ENCODE peak calls at places on chromosomes 3 and 15, in six cellular contexts. L is ovary, D is aorta, O is uterus, M is endodermal cell, G is cardiac muscle cell. V is an unnamed sample. For H3K4me1 and H3K27me3, the result is how much of the 10 kb centered on the place peaks cover.

GRCh38 chr3:45010718-45011355 is 15.3 kb upstream of the CLEC3B start:
- DNase-seq in L (no peak), O (no peak), G (peak), D (no peak), M (no peak), V (no peak)

GRCh38 chr3:105781871-105782270 is 86.9 kb downstream of the CBLB start:
- DNase-seq in O (no peak), L (no peak), G (peak), D (no peak), M (no peak), V (no peak)

GRCh38 chr3:171811059-171811912 is 1.0 kb upstream of the PLD1 start:
- DNase-seq in D (no peak), L (peak), G (peak), O (peak), M (no peak), V (no peak)

GRCh38 chr3:13420817-13421755 is 964 bp upstream of the NUP210 start:
- DNase-seq in D (peak), O (no peak), G (no peak), L (no peak), M (peak), V (peak)

GRCh38 chr3:159643406-159643805 is 345.2 kb upstream of the IL12A start:
- DNase-seq in O (no peak), D (no peak), L (no peak), M (no peak), G (no peak), V (no peak)

GRCh38 chr3:81816473-81817260 is 55.2 kb upstream of the GBE1 start:
- DNase-seq in G (peak), D (no peak), O (no peak), L (no peak), M (no peak), V (no peak)

GRCh38 chr15:94070341-94071275 is 160.8 kb upstream of the MCTP2 start:
- DNase-seq in D (no peak), O (peak), G (no peak), L (no peak), M (peak), V (peak)

GRCh38 chr3:189169728-189170127 is 2.0 kb upstream of the TPRG1 start:
- DNase-seq in L (no peak), D (no peak), G (no peak), M (peak), O (no peak), V (no peak)

GRCh38 chr3:162892921-162893793 is 1396.5 kb downstream of the OTOL1 start:
- DNase-seq in O (no peak), G (no peak), L (no peak), D (no peak), M (no peak), V (no peak)

GRCh38 chr3:49013113-49013737 is 5.2 kb downstream of the DALRD3 start:
- DNase-seq in L (no peak), D (no peak), M (peak), O (no peak), G (no peak), V (no peak)

GRCh38 chr3:47854720-47855455 is 52.0 kb downstream of the DHX30 start:
- DNase-seq in O (no peak), D (no peak), L (no peak), M (no peak), G (no peak), V (no peak)

GRCh38 chr3:195711813-195712534 is 8.8 kb upstream of the MUC20 start:
- DNase-seq in M (peak), L (no peak), D (peak), O (no peak), G (no peak), V (no peak)

GRCh38 chr3:32951410-32951811 is at the start of gene CCR4:
- DNase-seq in D (no peak), M (no peak), G (peak), O (no peak), L (no peak), V (no peak)

GRCh38 chr3:12686096-12686495 is 22.2 kb upstream of the RAF1 start:
- DNase-seq in G (no peak), L (no peak), O (no peak), D (no peak), M (no peak), V (no peak)

GRCh38 chr3:61591300-61591699 is 29.9 kb downstream of the PTPRG start:
- DNase-seq in L (no peak), G (no peak), D (no peak), M (no peak), O (no peak), V (no peak)

GRCh38 chr15:41466711-41467110 is 27.0 kb upstream of the ITPKA start:
- DNase-seq in O (no peak), D (no peak), M (no peak), G (no peak), L (no peak), V (no peak)

GRCh38 chr3:95354494-95354893 is 1291.6 kb downstream of the NSUN3 start:
- DNase-seq in D (no peak), O (no peak), L (no peak), G (no peak), M (no peak), V (no peak)

GRCh38 chr15:77796046-77796729 is 163.5 kb upstream of the LINGO1 start:
- DNase-seq in D (no peak), O (no peak), G (no peak), M (no peak), L (no peak), V (no peak)

GRCh38 chr3:9503283-9503682 is 50.3 kb downstream of the LHFPL4 start:
- DNase-seq in M (peak), L (peak), O (peak), D (no peak), G (peak), V (peak)

GRCh38 chr3:53191836-53192480 is 30.9 kb downstream of the PRKCD start:
- DNase-seq in D (no peak), G (no peak), L (no peak), M (no peak), O (no peak), V (no peak)

GRCh38 chr3:98788651-98789050 is 25.5 kb downstream of the ST3GAL6 start:
- DNase-seq in O (no peak), M (no peak), L (no peak), D (no peak), G (peak), V (no peak)

GRCh38 chr3:43353393-43353792 is 67.1 kb downstream of the SNRK start:
- DNase-seq in L (no peak), D (no peak), M (no peak), O (no peak), G (no peak), V (no peak)

GRCh38 chr3:132255041-132255745 is 62.0 kb upstream of the ACP3 start:
- DNase-seq in G (peak), O (no peak), L (no peak), M (no peak), D (no peak), V (no peak)

GRCh38 chr3:161081675-161082462 is 23.3 kb downstream of the B3GALNT1 start:
- DNase-seq in G (peak), D (no peak), L (no peak), M (no peak), O (no peak), V (no peak)
- H3K4me1 ChIP-seq in G (under half), D (under half), L (under half), M (under half), O (under half), V (under half)

DNA sequence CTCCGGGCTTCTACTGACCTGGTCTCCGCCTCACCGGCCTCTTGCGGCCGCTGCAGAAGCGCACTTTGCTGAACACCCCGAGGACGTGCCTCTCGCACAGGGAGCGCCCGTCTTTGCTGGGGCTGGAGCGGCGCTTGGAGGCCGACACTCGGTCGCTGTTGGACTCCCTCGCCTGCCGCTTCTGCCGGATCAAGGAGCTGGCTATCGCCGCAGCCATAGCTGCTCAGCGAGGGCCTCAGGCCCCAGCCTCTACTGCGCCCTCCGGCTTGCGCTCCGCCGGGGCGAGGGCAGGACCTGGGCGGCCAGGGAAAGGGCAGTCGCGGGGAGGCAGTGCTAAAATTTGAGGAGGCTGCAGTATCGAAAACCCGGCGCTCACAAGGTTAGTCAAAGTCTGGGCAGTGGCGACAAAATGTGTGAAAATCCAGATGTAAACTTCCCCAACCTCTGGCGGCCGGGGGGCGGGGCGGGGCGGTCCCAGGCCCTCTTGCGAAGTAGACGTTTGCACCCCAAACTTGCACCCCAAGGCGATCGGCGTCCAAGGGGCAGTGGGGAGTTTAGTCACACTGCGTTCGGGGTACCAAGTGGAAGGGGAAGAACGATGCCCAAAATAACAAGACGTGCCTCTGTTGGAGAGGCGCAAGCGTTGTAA is 319.2 kb downstream of the FGF12 start:
- DNase-seq in L (no peak), G (peak), O (peak), M (peak), D (peak), V (peak)
- H3K27me3 ChIP-seq in L (under half), G (half or more), O (under half), M (under half), D (under half), V (under half)

GRCh38 chr15:66389098-66389858 is 2.6 kb downstream of the MAP2K1 start:
- DNase-seq in D (no peak), O (no peak), L (no peak), M (no peak), G (no peak), V (no peak)
- H3K4me1 ChIP-seq in D (under half), O (under half), L (under half), M (under half), G (under half), V (under half)

DNA sequence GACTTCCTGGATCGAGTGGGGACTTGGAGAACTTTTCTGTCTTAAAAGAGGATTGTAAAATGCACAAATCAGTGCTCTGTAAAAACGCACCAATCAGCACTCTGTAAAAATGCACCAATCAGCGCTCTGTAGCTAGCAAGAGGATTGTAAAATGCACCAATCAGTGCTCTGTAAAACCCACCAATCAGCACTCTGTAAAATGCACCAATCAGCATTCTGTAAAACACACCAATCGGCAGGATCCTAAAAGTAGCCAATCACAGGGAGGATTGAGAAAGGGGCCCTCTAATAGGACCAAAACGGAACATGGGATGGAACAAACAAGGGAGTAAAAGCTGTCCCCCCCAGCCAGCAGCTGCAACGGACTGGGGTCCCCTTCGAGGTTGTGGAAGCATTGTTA is 587.4 kb upstream of the ALCAM start:
- DNase-seq in M (no peak), G (no peak), D (no peak), O (no peak), L (no peak), V (peak)
- H3K27me3 ChIP-seq in M (under half), G (under half), D (under half), O (under half), L (under half), V (under half)

DNA sequence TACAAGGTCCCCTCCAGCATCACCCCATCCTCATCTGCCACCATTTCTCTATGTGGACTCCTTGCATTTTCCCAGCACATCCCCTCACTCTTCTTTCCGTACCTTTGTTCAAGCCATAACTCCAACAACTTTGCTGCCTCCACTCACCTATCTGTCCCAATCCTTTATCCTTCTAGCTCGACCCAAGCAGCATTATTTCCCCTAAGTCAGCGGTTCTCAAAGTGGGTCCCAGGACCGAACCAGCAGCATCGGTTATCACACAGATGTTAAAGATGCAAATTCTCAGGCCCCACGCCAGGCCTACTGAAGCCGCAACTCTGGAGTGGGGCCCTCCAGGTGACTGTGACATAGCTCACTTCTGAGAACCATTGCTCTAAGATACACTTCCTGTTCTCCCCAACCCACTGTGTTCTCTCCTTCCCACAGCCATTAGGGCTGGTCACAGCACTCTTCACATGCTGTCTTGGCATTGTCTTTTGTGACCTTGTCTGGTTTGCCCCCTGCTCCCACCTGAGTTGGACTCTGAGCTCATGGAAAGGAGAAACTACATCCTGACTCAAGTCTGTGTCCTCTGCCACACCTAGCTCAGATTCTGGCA is 56.2 kb downstream of the AAGAB start:
- DNase-seq in M (no peak), G (no peak), D (no peak), L (no peak), O (no peak), V (no peak)
- H3K4me1 ChIP-seq in M (under half), G (under half), D (under half), L (under half), O (under half), V (under half)

GRCh38 chr15:60620707-60621106 is 141.8 kb upstream of the ICE2 start:
- DNase-seq in D (peak), G (peak), L (peak), M (peak), O (peak), V (no peak)

GRCh38 chr15:60616147-60616546 is 137.2 kb upstream of the ICE2 start:
- DNase-seq in D (no peak), G (no peak), L (no peak), O (no peak), M (no peak), V (no peak)

GRCh38 chr15:60616628-60617027 is 137.7 kb upstream of the ICE2 start:
- DNase-seq in O (no peak), D (no peak), G (no peak), M (no peak), L (no peak), V (no peak)

GRCh38 chr15:60619131-60619530 is 140.2 kb upstream of the ICE2 start:
- DNase-seq in G (no peak), L (no peak), O (no peak), M (no peak), D (no peak), V (no peak)

GRCh38 chr15:60618206-60618605 is 139.3 kb upstream of the ICE2 start:
- DNase-seq in G (no peak), D (no peak), M (no peak), O (no peak), L (no peak), V (no peak)
- H3K27me3 ChIP-seq in G (under half), D (under half), M (under half), O (under half), L (under half), V (under half)

DNA sequence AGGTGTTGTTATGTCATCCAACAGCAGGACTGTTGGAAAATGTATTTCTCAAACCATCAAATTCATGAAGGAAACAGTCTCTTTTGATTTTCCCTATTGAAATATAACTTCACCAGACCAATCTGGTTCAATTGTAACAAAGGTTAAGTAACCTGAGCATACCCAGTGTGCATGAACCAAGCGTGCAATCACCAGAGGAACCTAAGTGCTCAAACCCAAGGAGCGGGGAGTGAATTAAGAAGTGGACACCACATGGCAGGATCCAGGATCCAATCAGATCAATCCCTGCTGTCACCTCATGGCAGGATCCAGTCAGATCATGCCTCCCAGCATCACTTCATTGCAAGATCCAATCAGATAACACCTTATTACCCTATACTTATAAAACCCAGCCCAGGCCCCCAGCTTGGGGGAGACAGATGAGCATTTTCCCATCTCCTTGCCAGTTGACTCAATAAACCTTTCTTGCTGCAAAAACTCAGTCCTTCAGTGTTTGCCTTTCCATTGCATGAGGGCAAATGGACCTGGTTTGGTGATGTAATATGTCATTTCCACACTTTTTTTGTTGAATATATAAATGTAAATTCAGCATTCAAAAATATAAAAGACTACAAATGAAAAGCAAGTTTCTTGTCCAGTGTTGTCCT is 38.9 kb upstream of the RNU6-1 start:
- DNase-seq in M (no peak), G (no peak), L (no peak), O (no peak), D (no peak), V (no peak)
- H3K4me1 ChIP-seq in M (under half), G (under half), L (under half), O (under half), D (under half), V (under half)